ENCODE peak calls at places on chromosomes 12 and 14, in ten cellular contexts. F, X, V, N, J, R, D, O, B and C are unnamed samples.

GRCh38 chr12:108712164-108712924 is 19.0 kb downstream of the CORO1C start:
- DNase-seq in F (no peak), X (no peak), V (no peak), N (no peak), J (no peak), R (no peak), D (no peak), O (no peak), B (no peak), C (no peak)

GRCh38 chr14:83924259-83924658 is 1605.7 kb upstream of the FLRT2 start:
- DNase-seq in F (no peak), X (no peak), V (no peak), N (no peak), J (no peak), R (no peak), D (no peak), O (no peak), B (no peak), C (no peak)

GRCh38 chr14:53979747-53980642 is 23.4 kb upstream of the BMP4 start:
- DNase-seq in F (no peak), X (no peak), V (peak; percentile 30), N (peak; percentile 87), J (peak; percentile 79), R (no peak), D (no peak), O (peak; percentile 19), B (peak; percentile 54), C (no peak)

GRCh38 chr12:26031814-26032213 is 73.3 kb downstream of the RASSF8 start:
- DNase-seq in F (no peak), X (no peak), V (no peak), N (peak; percentile 73), J (no peak), R (no peak), D (no peak), O (no peak), B (no peak), C (no peak)

GRCh38 chr12:2057041-2057792 is 4.4 kb downstream of the CACNA1C start:
- DNase-seq in F (peak; percentile 53), X (peak; percentile 25), V (peak; percentile 88), N (peak; percentile 64), J (no peak), R (no peak), D (peak; percentile 79), O (no peak), B (peak; percentile 54), C (no peak)

GRCh38 chr12:108511633-108512540 is 3.2 kb upstream of the FICD start:
- DNase-seq in F (peak; percentile 88), X (peak; percentile 70), V (peak; percentile 81), N (peak; percentile 65), J (peak; percentile 65), R (peak; percentile 42), D (peak; percentile 83), O (no peak), B (peak; percentile 95), C (peak; percentile 61)

GRCh38 chr12:14936224-14936861 is 2.0 kb downstream of the ERP27 start:
- DNase-seq in F (no peak), X (no peak), V (no peak), N (no peak), J (no peak), R (no peak), D (no peak), O (no peak), B (no peak), C (no peak)

GRCh38 chr12:3294481-3294911 is 196.5 kb upstream of the PRMT8 start:
- DNase-seq in F (peak; percentile 71), X (no peak), V (no peak), N (no peak), J (no peak), R (no peak), D (no peak), O (no peak), B (peak; percentile 57), C (no peak)

GRCh38 chr14:67405771-67406170 is 6.2 kb downstream of the PLEK2 start:
- DNase-seq in F (no peak), X (no peak), V (no peak), N (no peak), J (no peak), R (no peak), D (no peak), O (no peak), B (no peak), C (no peak)

GRCh38 chr14:61388976-61389576 is 67.7 kb downstream of the PRKCH start:
- DNase-seq in F (no peak), X (no peak), V (no peak), N (no peak), J (no peak), R (no peak), D (no peak), O (no peak), B (no peak), C (no peak)

GRCh38 chr12:116478243-116478773 is 80.9 kb upstream of the MAP1LC3B2 start:
- DNase-seq in F (no peak), X (no peak), V (no peak), N (no peak), J (no peak), R (no peak), D (no peak), O (no peak), B (no peak), C (no peak)

GRCh38 chr14:60647081-60647836 is 2.0 kb downstream of the SIX1 start:
- DNase-seq in F (no peak), X (no peak), V (peak; percentile 64), N (no peak), J (no peak), R (no peak), D (peak; percentile 14), O (no peak), B (no peak), C (peak; percentile 29)

GRCh38 chr12:89225401-89225800 is 126.9 kb downstream of the DUSP6 start:
- DNase-seq in F (no peak), X (peak; percentile 61), V (no peak), N (no peak), J (peak; percentile 26), R (no peak), D (peak; percentile 40), O (no peak), B (no peak), C (no peak)

GRCh38 chr12:15701721-15702156 is 87.4 kb downstream of the EPS8 start:
- DNase-seq in F (no peak), X (no peak), V (no peak), N (peak; percentile 92), J (no peak), R (no peak), D (no peak), O (peak; percentile 45), B (no peak), C (no peak)

GRCh38 chr12:91986084-91986483 is 159.6 kb downstream of the BTG1 start:
- DNase-seq in F (peak; percentile 48), X (no peak), V (no peak), N (no peak), J (no peak), R (no peak), D (no peak), O (no peak), B (peak; percentile 94), C (no peak)